ENCODE peak calls at places on chromosomes 16 and 17, in seven cellular contexts. W, S, N, R, E, K and L are unnamed samples.

GRCh38 chr16:61681124-61681523 is 355.1 kb downstream of the CDH8 start:
- DNase-seq in S (no peak), K (no peak), N (no peak), R (no peak), W (no peak), E (no peak), L (no peak)

GRCh38 chr16:84308120-84308519 is 13.4 kb downstream of the WFDC1 start:
- DNase-seq in S (no peak), E (peak), W (peak), K (peak), N (peak), R (peak), L (peak)

GRCh38 chr16:80462902-80463301 is 77.9 kb upstream of the DYNLRB2 start:
- DNase-seq in W (no peak), R (no peak), E (no peak), N (no peak), K (no peak), S (no peak), L (no peak)

GRCh38 chr17:49003557-49004511 is 6.6 kb downstream of the IGF2BP1 start:
- DNase-seq in W (no peak), S (no peak), N (peak), E (peak), R (peak), K (no peak), L (peak)

GRCh38 chr17:73338050-73338491 is 26.3 kb upstream of the CDC42EP4 start:
- DNase-seq in N (peak), R (no peak), K (no peak), W (peak), E (no peak), S (peak), L (peak)

GRCh38 chr16:75064403-75065148 is 52.0 kb downstream of the LDHD start:
- DNase-seq in S (no peak), K (no peak), W (no peak), N (no peak), R (no peak), E (no peak), L (no peak)

GRCh38 chr17:71032746-71033273 is 863.5 kb downstream of the KCNJ2 start:
- DNase-seq in E (peak), K (no peak), S (no peak), R (no peak), W (no peak), N (no peak), L (no peak)

GRCh38 chr16:70650216-70650615 is 3.9 kb downstream of the IL34 start:
- DNase-seq in S (no peak), K (no peak), W (no peak), R (no peak), N (no peak), E (no peak), L (no peak)

GRCh38 chr17:55420067-55420775 is 1.4 kb downstream of the MMD start:
- DNase-seq in K (no peak), R (no peak), W (no peak), S (no peak), N (no peak), E (no peak), L (no peak)

GRCh38 chr17:81364278-81365147 is 30.7 kb upstream of the BAHCC1 start:
- DNase-seq in K (no peak), R (no peak), E (peak), N (no peak), S (no peak), W (no peak), L (no peak)

GRCh38 chr17:81366648-81367047 is 28.6 kb upstream of the BAHCC1 start:
- DNase-seq in K (no peak), S (no peak), R (no peak), E (no peak), N (no peak), W (no peak), L (no peak)

GRCh38 chr17:81365148-81365600 is 30.1 kb upstream of the BAHCC1 start:
- DNase-seq in R (peak), W (peak), K (no peak), E (peak), S (peak), N (peak), L (peak)

GRCh38 chr17:81367171-81367570 is 28.1 kb upstream of the BAHCC1 start:
- DNase-seq in N (no peak), W (no peak), S (no peak), R (no peak), E (no peak), K (no peak), L (no peak)

GRCh38 chr17:81365601-81366585 is 29.4 kb upstream of the BAHCC1 start:
- DNase-seq in S (no peak), W (peak), N (peak), R (no peak), E (no peak), K (no peak), L (peak)
- H3K4me3 ChIP-seq in S (no peak), W (no peak), N (no peak), R (no peak), E (no peak), K (no peak), L (no peak)

GRCh38 chr17:45893725-45894021 is 681 bp upstream of the MAPT start:
- DNase-seq in K (no peak), R (no peak), S (no peak), W (no peak), N (no peak), E (no peak), L (no peak)

GRCh38 chr17:45896803-45897693 is 2.7 kb downstream of the MAPT start:
- DNase-seq in E (peak), W (no peak), K (peak), R (peak), S (no peak), N (no peak), L (peak)

GRCh38 chr17:45895304-45895968 is 1.1 kb downstream of the MAPT start:
- DNase-seq in S (no peak), N (peak), W (no peak), K (peak), E (peak), R (peak), L (no peak)

GRCh38 chr17:45895969-45896793 is 1.8 kb downstream of the MAPT start:
- DNase-seq in W (peak), N (no peak), R (no peak), S (no peak), E (peak), K (no peak), L (no peak)

DNA sequence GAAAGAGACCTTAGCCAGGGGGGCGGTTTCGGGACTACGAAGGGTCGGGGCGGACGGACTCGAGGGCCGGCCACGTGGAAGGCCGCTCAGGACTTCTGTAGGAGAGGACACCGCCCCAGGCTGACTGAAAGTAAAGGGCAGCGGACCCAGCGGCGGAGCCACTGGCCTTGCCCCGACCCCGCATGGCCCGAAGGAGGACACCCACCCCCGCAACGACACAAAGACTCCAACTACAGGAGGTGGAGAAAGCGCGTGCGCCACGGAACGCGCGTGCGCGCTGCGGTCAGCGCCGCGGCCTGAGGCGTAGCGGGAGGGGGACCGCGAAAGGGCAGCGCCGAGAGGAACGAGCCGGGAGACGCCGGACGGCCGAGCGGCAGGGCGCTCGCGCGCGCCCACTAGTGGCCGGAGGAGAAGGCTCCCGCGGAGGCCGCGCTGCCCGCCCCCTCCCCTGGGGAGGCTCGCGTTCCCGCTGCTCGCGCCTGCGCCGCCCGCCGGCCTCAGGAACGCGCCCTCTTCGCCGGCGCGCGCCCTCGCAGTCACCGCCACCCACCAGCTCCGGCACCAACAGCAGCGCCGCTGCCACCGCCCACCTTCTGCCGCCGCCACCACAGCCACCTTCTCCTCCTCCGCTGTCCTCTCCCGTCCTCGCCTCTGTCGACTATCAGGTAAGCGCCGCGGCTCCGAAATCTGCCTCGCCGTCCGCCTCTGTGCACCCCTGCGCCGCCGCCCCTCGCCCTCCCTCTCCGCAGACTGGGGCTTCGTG is at the start of gene MAPT:
- DNase-seq in S (peak), E (peak), W (peak), N (peak), K (peak), R (peak), L (peak)
- TF ChIP-seq CTCF in S (peak), E (peak), W (peak), N (peak), K (peak), R (peak), L (peak)

GRCh38 chr17:2051388-2052237 is 3.3 kb upstream of the HIC1 start:
- DNase-seq in E (no peak), W (no peak), R (no peak), K (no peak), N (no peak), S (no peak), L (no peak)

GRCh38 chr17:2054262-2054739 is 602 bp upstream of the HIC1 start:
- DNase-seq in N (peak), S (no peak), K (no peak), E (peak), R (peak), W (peak), L (peak)

GRCh38 chr17:2055494-2056220 is 754 bp downstream of the HIC1 start:
- DNase-seq in W (no peak), K (no peak), S (no peak), R (no peak), N (peak), E (no peak), L (peak)

GRCh38 chr17:2054740-2055493 is at the start of gene HIC1:
- DNase-seq in N (peak), K (peak), E (peak), R (peak), S (no peak), W (peak), L (peak)

GRCh38 chr17:2053380-2054261 is 1.3 kb upstream of the HIC1 start:
- DNase-seq in E (peak), K (peak), N (peak), S (no peak), W (peak), R (peak), L (peak)
- H3K4me3 ChIP-seq in E (peak), K (peak), N (peak), S (peak), W (peak), R (peak), L (peak)

DNA sequence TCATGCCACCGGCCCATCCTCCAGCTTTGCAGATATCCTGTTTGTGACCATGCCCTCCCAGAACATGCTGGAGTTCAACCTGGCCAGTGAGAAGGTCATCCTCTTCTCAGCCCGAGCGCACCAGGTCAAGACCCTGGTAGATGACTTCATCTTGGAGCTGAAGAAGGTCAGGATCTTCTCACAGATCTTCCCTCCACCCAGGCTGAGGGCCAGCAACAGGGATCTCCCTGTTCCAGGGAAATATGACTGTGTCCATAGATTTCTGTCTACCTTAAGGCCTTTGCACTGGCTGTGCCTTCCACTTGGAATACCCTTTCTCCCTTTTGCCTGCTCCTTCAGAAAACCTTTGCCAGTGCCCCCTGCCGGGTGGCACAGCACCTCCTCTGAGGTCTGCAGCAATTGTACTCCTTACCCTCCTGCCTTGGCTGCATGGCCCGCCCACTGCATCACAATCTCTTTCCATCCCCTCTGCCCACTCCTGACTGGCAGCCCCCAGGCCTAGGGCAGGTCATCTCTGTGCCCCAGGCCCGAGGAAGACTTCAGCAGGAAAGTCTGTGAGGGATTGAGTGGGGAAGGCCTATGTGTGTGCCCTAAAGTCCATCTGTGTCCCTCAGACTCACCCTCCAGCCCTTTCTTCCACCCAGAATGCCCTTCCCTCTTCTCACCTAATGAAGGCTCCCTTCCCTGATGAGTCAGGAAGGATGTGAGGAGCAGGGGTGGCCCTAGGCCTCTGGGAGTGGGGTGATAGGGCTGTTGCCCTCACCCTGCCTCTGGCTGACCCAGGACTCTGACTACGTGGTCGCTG is 27.3 kb upstream of the ALKBH5 start:
- DNase-seq in N (peak), R (no peak), E (no peak), K (no peak), S (no peak), W (no peak), L (no peak)
- TF ChIP-seq CTCF in N (no peak), R (no peak), E (no peak), K (no peak), S (no peak), W (no peak), L (no peak)

GRCh38 chr17:44344939-44345496 is at the start of gene GRN:
- DNase-seq in W (peak), N (peak), S (peak), K (peak), E (peak), R (peak), L (peak)
- H3K4me3 ChIP-seq in W (peak), N (peak), S (peak), K (peak), E (peak), R (peak), L (peak)

DNA sequence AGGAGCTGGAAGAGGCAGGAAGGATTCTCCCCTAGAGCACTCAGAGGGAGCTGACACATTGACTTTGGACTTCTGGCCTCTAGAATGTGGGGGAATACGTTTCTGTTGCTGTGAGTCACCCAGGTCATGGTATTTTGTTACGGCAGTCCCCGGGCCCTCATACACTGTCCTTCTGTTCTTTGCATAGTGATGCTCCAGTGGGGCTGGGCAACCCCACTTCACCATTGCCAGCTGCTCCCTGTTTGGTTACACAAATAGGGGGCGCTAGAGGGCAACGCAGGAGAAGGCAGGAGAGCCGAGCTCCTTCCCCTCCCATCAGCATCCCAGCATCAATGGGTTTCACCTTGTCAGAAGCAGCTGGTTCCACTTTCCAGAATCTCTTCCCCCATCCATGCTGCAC is 257.7 kb upstream of the FOXF1 start:
- DNase-seq in K (no peak), S (no peak), E (peak), R (peak), N (peak), W (peak), L (peak)
- TF ChIP-seq CTCF in K (peak), S (peak), E (peak), R (peak), N (peak), W (peak), L (peak)